ENCODE peak calls at places on chromosomes 13 and 19, in seven cellular contexts. A is EL, H is epithelial cell of esophagus, U is left ventricle myocardium inferior, E is WERI-Rb-1, Y is AG08396, W is body of pancreas. O is an unnamed sample.

GRCh38 chr19:5801796-5802616 is 2.9 kb upstream of the NRTN start:
- DNase-seq in A (peak; percentile 56), W (no peak), Y (no peak), H (no peak), U (no peak), E (no peak), O (peak; percentile 74)

GRCh38 chr13:80783926-80784325 is 443.0 kb upstream of the SPRY2 start:
- DNase-seq in U (no peak), E (peak; percentile 6), A (no peak), H (no peak), Y (no peak), W (no peak), O (no peak)

GRCh38 chr19:38361633-38362075 is 12.7 kb upstream of the PSMD8 start:
- DNase-seq in E (peak; percentile 95), U (peak; percentile 76), A (peak; percentile 81), H (peak; percentile 90), W (peak; percentile 78), Y (peak; percentile 87), O (peak; percentile 90)

GRCh38 chr13:59834801-59835200 is 328.9 kb downstream of the DIAPH3 start:
- DNase-seq in A (peak; percentile 42), U (no peak), E (no peak), W (no peak), Y (peak; percentile 9), H (no peak), O (no peak)

GRCh38 chr19:8526345-8527062 is 12.5 kb upstream of the ZNF414 start:
- DNase-seq in A (peak; percentile 93), H (peak; percentile 69), E (peak; percentile 95), W (peak; percentile 94), U (peak; percentile 90), Y (peak; percentile 94), O (peak; percentile 98)

GRCh38 chr13:102928971-102929370 is 83.1 kb downstream of the ERCC5 start:
- DNase-seq in A (no peak), U (no peak), W (no peak), H (peak; percentile 44), Y (no peak), E (no peak), O (no peak)

GRCh38 chr13:26227396-26227971 is 5.4 kb upstream of the RNF6 start:
- DNase-seq in A (no peak), U (no peak), H (peak; percentile 13), W (no peak), E (no peak), Y (no peak), O (no peak)

GRCh38 chr19:48887861-48888612 is 10.5 kb downstream of the TULP2 start:
- DNase-seq in W (no peak), H (no peak), A (no peak), Y (no peak), U (no peak), E (no peak), O (no peak)

GRCh38 chr19:58182577-58182988 is 278 bp upstream of the ZNF274 start:
- DNase-seq in A (no peak), H (no peak), E (no peak), U (no peak), W (no peak), Y (no peak), O (no peak)

GRCh38 chr13:94674609-94675348 is 37.6 kb downstream of the SOX21 start:
- DNase-seq in W (peak; percentile 72), H (peak; percentile 70), A (peak; percentile 37), Y (peak; percentile 30), U (no peak), E (peak; percentile 85), O (peak; percentile 64)

GRCh38 chr19:34480971-34481821 is at the start of gene WTIP:
- DNase-seq in A (peak; percentile 88), Y (peak; percentile 95), U (peak; percentile 84), H (peak; percentile 80), E (peak; percentile 59), W (peak; percentile 57), O (peak; percentile 60)

GRCh38 chr13:113663934-113664333 is 3.1 kb upstream of the GRK1 start:
- DNase-seq in U (no peak), A (no peak), E (peak; percentile 7), Y (no peak), H (no peak), W (peak; percentile 3), O (peak; percentile 12)

GRCh38 chr13:34627499-34627898 is 314.6 kb upstream of the NBEA start:
- DNase-seq in H (no peak), U (no peak), E (no peak), W (no peak), Y (no peak), A (no peak), O (no peak)

GRCh38 chr19:50311723-50312635 is 17.2 kb downstream of the KCNC3 start:
- DNase-seq in H (no peak), A (no peak), U (no peak), W (peak; percentile 39), Y (no peak), E (peak; percentile 62), O (peak; percentile 60)

GRCh38 chr19:38703509-38703908 is 40.8 kb downstream of the CAPN12 start:
- DNase-seq in Y (no peak), H (no peak), U (no peak), W (no peak), A (no peak), E (no peak), O (no peak)

GRCh38 chr13:26853272-26853818 is 92.8 kb upstream of the GPR12 start:
- DNase-seq in E (no peak), U (no peak), A (no peak), W (no peak), Y (no peak), H (no peak), O (no peak)

GRCh38 chr19:10230904-10231623 is at the start of gene S1PR2:
- DNase-seq in E (peak; percentile 68), Y (peak; percentile 92), U (peak; percentile 85), H (peak; percentile 55), A (peak; percentile 75), W (peak; percentile 76), O (peak; percentile 76)

GRCh38 chr19:32224371-32225244 is 120.8 kb upstream of the ZNF507 start:
- DNase-seq in U (peak; percentile 59), H (peak; percentile 37), E (peak; percentile 47), Y (peak; percentile 90), A (peak; percentile 30), W (peak; percentile 70), O (peak; percentile 85)

GRCh38 chr19:33683881-33684549 is 62.3 kb downstream of the CHST8 start:
- DNase-seq in Y (peak; percentile 62), A (peak; percentile 16), W (peak; percentile 61), U (no peak), E (no peak), H (peak; percentile 30), O (peak; percentile 60)

GRCh38 chr19:55993492-55993891 is 6.9 kb downstream of the NLRP5 start:
- DNase-seq in Y (no peak), E (no peak), A (no peak), U (no peak), H (no peak), W (no peak), O (no peak)

GRCh38 chr13:113186061-113186900 is 22.2 kb downstream of the PCID2 start:
- DNase-seq in Y (no peak), W (no peak), H (no peak), E (no peak), A (peak; percentile 17), U (no peak), O (no peak)

GRCh38 chr13:101262306-101262705 is 154.0 kb downstream of the NALCN start:
- DNase-seq in E (no peak), A (no peak), Y (no peak), H (no peak), U (no peak), W (no peak), O (no peak)

GRCh38 chr19:10553943-10554381 is 10.3 kb downstream of the ATG4D start:
- DNase-seq in W (peak; percentile 27), A (no peak), E (no peak), U (no peak), Y (no peak), H (peak; percentile 95), O (no peak)

GRCh38 chr19:55247621-55248099 is 11.2 kb downstream of the PPP6R1 start:
- DNase-seq in A (peak; percentile 30), Y (no peak), U (peak; percentile 56), W (no peak), E (no peak), H (peak; percentile 85), O (no peak)

GRCh38 chr13:63409791-63410351 is 1994.2 kb upstream of the PCDH20 start:
- DNase-seq in W (no peak), A (no peak), E (no peak), H (no peak), Y (no peak), U (no peak), O (no peak)

GRCh38 chr19:2584002-2584401 is 108.1 kb downstream of the GADD45B start:
- DNase-seq in H (no peak), Y (no peak), E (no peak), U (no peak), W (peak; percentile 33), A (no peak), O (no peak)

GRCh38 chr19:805161-805561 is 7.9 kb downstream of the PTBP1 start:
- DNase-seq in H (no peak), E (no peak), U (no peak), W (no peak), Y (no peak), A (no peak), O (no peak)